ENCODE peak calls at places on chromosomes 3 and 15, in seven cellular contexts. A is breast epithelium; W is aorta; Z is CD8-positive, alpha-beta T cell; P is GM23248; F is cardiac muscle cell; S is naive thymus-derived CD4-positive, alpha-beta T cell. B is an unnamed sample.
A peak's percentile ranks its signal among the peaks of the same experiment; 100 is the strongest.

GRCh38 chr15:65906396-65906795 is 37.1 kb downstream of the RAB11A start:
- DNase-seq in P (no peak), W (no peak), F (no peak), Z (no peak), A (no peak), S (no peak), B (no peak)

GRCh38 chr3:42886294-42886822 is 10.7 kb upstream of the CYP8B1 start:
- DNase-seq in F (no peak), Z (no peak), W (no peak), P (no peak), A (no peak), S (no peak), B (no peak)

GRCh38 chr3:89521328-89521727 is 413.9 kb downstream of the EPHA3 start:
- DNase-seq in A (no peak), S (no peak), F (peak; percentile 88), W (no peak), Z (no peak), P (no peak), B (no peak)

GRCh38 chr3:37324752-37325407 is 150.5 kb upstream of the LRRFIP2 start:
- DNase-seq in P (peak; percentile 55), A (no peak), S (no peak), Z (no peak), F (peak; percentile 42), W (no peak), B (no peak)

GRCh38 chr15:55253580-55253979 is 36.0 kb downstream of the RAB27A start:
- DNase-seq in Z (no peak), W (no peak), P (peak; percentile 80), S (no peak), F (peak; percentile 77), A (no peak), B (no peak)

GRCh38 chr3:14147063-14147435 is 22.2 kb downstream of the TMEM43 start:
- DNase-seq in A (no peak), F (no peak), Z (no peak), W (no peak), P (no peak), S (no peak), B (no peak)

GRCh38 chr3:85627899-85628298 is 669.1 kb downstream of the CADM2 start:
- DNase-seq in S (no peak), W (no peak), F (no peak), P (no peak), A (no peak), Z (no peak), B (no peak)

GRCh38 chr15:38961886-38962285 is 397.3 kb upstream of the RASGRP1 start:
- DNase-seq in P (peak; percentile 15), W (no peak), Z (no peak), S (no peak), F (peak; percentile 84), A (no peak), B (no peak)

GRCh38 chr15:67917636-67918035 is 77.8 kb upstream of the RNU6-1 start:
- DNase-seq in F (no peak), W (no peak), A (no peak), P (no peak), Z (no peak), S (no peak), B (no peak)

DNA sequence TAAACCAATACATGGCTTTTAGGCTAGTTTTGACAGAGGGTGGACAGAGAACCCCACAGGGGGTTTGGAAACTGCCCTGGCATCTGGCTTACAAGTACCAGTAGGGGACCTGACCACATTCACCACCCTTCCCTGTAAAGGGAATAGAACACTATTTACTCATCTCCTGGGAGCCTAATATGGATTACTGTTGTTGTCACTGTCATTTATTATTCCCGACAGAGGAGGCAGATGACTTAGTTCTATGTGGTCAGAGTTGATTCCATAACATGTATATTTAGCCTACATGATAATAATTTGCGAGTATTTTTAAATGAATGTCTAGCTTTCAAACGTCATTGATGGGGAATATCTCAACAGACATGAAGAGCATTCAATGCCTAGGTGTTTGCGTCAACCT is 15.9 kb downstream of the ZBTB38 start:
- DNase-seq in A (no peak), S (no peak), Z (no peak), F (no peak), W (no peak), P (peak; percentile 73), B (no peak)
- H3K4me3 ChIP-seq in A (no peak overlapping the region), S (no peak overlapping the region), Z (no peak overlapping the region), F (no peak overlapping the region), W (no peak overlapping the region), P (peak overlapping the region; percentile 87), B (no peak overlapping the region)

DNA sequence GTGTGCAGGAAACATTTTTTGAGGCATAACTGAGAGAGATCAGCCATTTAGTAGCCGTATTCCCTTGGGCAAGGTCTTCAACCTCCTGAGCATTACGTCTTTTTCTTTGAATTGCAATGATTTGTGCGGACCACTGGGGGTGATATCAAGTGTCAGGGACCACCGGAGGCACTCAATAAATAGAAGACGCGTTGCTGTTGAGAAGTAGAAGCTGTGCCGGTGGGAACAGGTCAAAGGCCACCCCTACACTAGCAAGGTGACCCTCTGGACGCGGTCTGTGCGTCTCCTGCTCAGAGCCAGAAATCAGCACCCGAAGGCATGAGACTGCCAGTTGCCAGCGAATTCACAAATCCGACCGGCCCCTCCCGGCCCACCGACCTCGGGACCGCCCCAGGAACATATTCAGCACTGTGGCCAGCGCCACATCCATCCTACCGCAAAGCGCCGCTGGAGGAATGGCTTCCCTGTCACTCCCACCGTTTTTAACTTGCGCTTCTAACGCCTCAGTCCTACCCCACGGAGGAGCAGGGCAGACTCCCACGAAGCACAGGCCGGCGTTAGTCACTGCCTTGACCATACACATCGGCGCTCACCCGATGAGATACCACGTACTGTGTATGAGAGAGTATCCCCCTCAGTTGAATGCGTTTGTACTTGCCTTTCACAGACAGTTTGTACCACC is 1.4 kb upstream of the GHSR start:
- DNase-seq in P (peak; percentile 65), W (peak; percentile 81), F (peak; percentile 56), S (no peak), A (no peak), Z (no peak), B (no peak)
- H3K4me3 ChIP-seq in P (peak overlapping the region; percentile 35), W (no peak overlapping the region), F (no peak overlapping the region), S (no peak overlapping the region), A (no peak overlapping the region), Z (no peak overlapping the region), B (no peak overlapping the region)

GRCh38 chr3:191502583-191502982 is 41.6 kb downstream of the PYDC2 start:
- DNase-seq in S (no peak), Z (no peak), W (no peak), P (no peak), F (no peak), A (no peak), B (peak; percentile 4)

GRCh38 chr3:191500892-191501291 is 39.9 kb downstream of the PYDC2 start:
- DNase-seq in A (no peak), W (no peak), S (no peak), P (no peak), Z (no peak), F (no peak), B (no peak)

GRCh38 chr3:191499307-191500125 is 38.6 kb downstream of the PYDC2 start:
- DNase-seq in A (peak; percentile 51), Z (no peak), S (no peak), F (peak; percentile 58), P (peak; percentile 50), W (peak; percentile 77), B (no peak)
- H3K4me3 ChIP-seq in A (peak overlapping the region; percentile 32), Z (no peak overlapping the region), S (no peak overlapping the region), F (no peak overlapping the region), P (peak overlapping the region; percentile 51), W (no peak overlapping the region), B (no peak overlapping the region)

GRCh38 chr15:70451861-70452653 is 311.3 kb downstream of the UACA start:
- DNase-seq in A (no peak), Z (no peak), S (peak; percentile 40), F (no peak), W (no peak), P (no peak), B (no peak)
- H3K4me3 ChIP-seq in A (no peak overlapping the region), Z (no peak overlapping the region), S (peak overlapping the region; percentile 31), F (no peak overlapping the region), W (no peak overlapping the region), P (no peak overlapping the region), B (no peak overlapping the region)

DNA sequence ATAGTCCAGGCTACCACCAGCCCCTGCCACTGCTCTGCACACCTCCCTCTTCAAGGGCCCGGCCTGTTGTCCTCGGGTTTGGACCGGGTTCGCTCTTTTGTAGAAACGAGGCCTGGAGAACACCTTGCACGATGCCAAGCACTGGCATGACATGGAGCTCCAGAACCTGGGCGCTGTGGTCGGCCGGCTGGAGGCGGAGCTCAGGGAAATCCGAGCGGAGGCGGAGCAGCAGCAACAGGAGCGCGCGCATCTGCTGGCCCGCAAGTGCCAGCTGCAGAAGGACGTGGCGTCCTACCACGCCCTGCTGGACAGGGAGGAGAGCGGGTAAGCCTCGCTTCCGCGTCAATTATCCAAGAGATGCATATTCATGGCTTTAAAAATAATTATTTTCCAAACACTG is 72.4 kb downstream of the BFSP2 start:
- DNase-seq in Z (no peak), F (peak; percentile 20), P (no peak), S (no peak), A (no peak), W (peak; percentile 76), B (no peak)
- H3K4me3 ChIP-seq in Z (no peak overlapping the region), F (no peak overlapping the region), P (no peak overlapping the region), S (no peak overlapping the region), A (peak overlapping the region; percentile 5), W (no peak overlapping the region), B (no peak overlapping the region)

GRCh38 chr3:50604628-50605588 is 6.7 kb downstream of the CISH start:
- DNase-seq in F (no peak), A (peak; percentile 86), Z (no peak), S (no peak), P (no peak), W (no peak), B (no peak)

GRCh38 chr3:50606596-50606995 is 5.0 kb downstream of the CISH start:
- DNase-seq in W (no peak), S (peak; percentile 40), Z (no peak), A (no peak), P (no peak), F (no peak), B (no peak)

GRCh38 chr3:50604110-50604621 is 7.4 kb downstream of the CISH start:
- DNase-seq in Z (no peak), F (no peak), A (no peak), P (no peak), S (no peak), W (no peak), B (no peak)

GRCh38 chr3:50607271-50608091 is 4.1 kb downstream of the CISH start:
- DNase-seq in A (peak; percentile 81), S (no peak), F (no peak), Z (no peak), P (no peak), W (no peak), B (no peak)

DNA sequence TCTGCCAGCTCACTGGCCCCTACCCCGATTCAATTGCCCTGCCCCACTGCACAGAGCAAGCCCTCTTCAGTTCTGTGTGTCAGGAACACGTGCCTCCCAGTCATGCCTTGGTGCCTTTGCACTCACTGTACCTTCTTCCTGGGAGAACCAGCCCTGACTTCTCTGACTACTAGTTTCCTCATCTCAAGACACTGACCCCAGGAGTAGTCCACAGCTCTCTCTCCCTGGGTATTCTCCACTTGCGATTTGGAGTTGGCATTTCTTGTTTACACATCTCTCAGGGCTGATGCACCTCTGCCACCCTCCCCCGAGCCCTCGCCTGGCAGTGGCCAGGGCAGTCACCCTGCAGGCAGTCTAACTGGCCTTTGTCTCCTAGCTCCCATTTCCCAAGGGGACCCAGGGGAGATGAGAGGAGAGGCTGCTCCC is 5.7 kb downstream of the CISH start:
- DNase-seq in F (no peak), P (no peak), Z (no peak), S (no peak), W (no peak), A (no peak), B (no peak)
- H3K4me3 ChIP-seq in F (no peak overlapping the region), P (no peak overlapping the region), Z (peak overlapping the region; percentile 89), S (peak overlapping the region; percentile 93), W (no peak overlapping the region), A (no peak overlapping the region), B (no peak overlapping the region)

GRCh38 chr15:41334293-41335120 is 1.8 kb downstream of the NUSAP1 start:
- DNase-seq in W (no peak), Z (no peak), P (no peak), A (no peak), S (no peak), F (no peak), B (no peak)
- H3K4me3 ChIP-seq in W (no peak overlapping the region), Z (no peak overlapping the region), P (peak overlapping the region; percentile 98), A (no peak overlapping the region), S (no peak overlapping the region), F (peak overlapping the region; percentile 88), B (peak overlapping the region; percentile 22)

B was measured in Jurkat, Clone E6-1.